ENCODE peak calls at places on chromosomes 4 and X, in five cellular contexts. J is ovary; P is CD8-positive, alpha-beta T cell; B is left lung; F is MM.1S. G is an unnamed sample.

GRCh38 chr4:54945838-54946237 is 179.6 kb downstream of the KDR start:
- DNase-seq in F (no peak), B (no peak), J (no peak), P (no peak), G (no peak)

GRCh38 chrX:150506486-150506885 is 61.9 kb upstream of the MTM1 start:
- DNase-seq in P (no peak), J (no peak), F (no peak), B (no peak), G (no peak)

GRCh38 chr4:37994569-37994968 is 34.4 kb downstream of the PTTG2 start:
- DNase-seq in P (no peak), B (no peak), F (peak), J (no peak), G (no peak)

GRCh38 chr4:54940996-54941395 is 184.4 kb downstream of the KDR start:
- DNase-seq in F (no peak), J (no peak), P (no peak), B (no peak), G (no peak)

GRCh38 chr4:141473952-141474351 is 162.4 kb upstream of the IL15 start:
- DNase-seq in F (no peak), B (no peak), P (no peak), J (no peak), G (no peak)

GRCh38 chrX:16712116-16712824 is at the start of gene CTPS2:
- DNase-seq in J (peak), F (peak), B (peak), P (peak), G (peak)

GRCh38 chr4:44766453-44766852 is 40.1 kb upstream of the GNPDA2 start:
- DNase-seq in F (no peak), P (no peak), B (no peak), J (no peak), G (no peak)

GRCh38 chr4:79788884-79789283 is 284.1 kb downstream of the ANTXR2 start:
- DNase-seq in F (no peak), B (no peak), P (no peak), J (no peak), G (no peak)

GRCh38 chrX:106168107-106168506 is at the start of gene PWWP3B:
- DNase-seq in J (peak), F (no peak), P (no peak), B (peak), G (peak)

GRCh38 chr4:187598246-187598645 is 397.3 kb upstream of the ZFP42 start:
- DNase-seq in B (no peak), J (no peak), P (no peak), F (no peak), G (no peak)

GRCh38 chr4:13481569-13481968 is 2.6 kb downstream of the RAB28 start:
- DNase-seq in B (no peak), P (no peak), F (no peak), J (no peak), G (peak)

GRCh38 chr4:67483868-67484602 is 61.3 kb downstream of the CENPC start:
- DNase-seq in P (no peak), J (no peak), B (no peak), F (no peak), G (no peak)

GRCh38 chr4:86640469-86640868 is 46.4 kb downstream of the PTPN13 start:
- DNase-seq in F (no peak), P (no peak), J (no peak), B (no peak), G (no peak)

GRCh38 chr4:184844742-184845141 is 19.0 kb upstream of the ACSL1 start:
- DNase-seq in J (no peak), P (no peak), B (no peak), F (no peak), G (no peak)

GRCh38 chr4:112910109-112910736 is 139.2 kb upstream of the ANK2 start:
- DNase-seq in F (no peak), J (no peak), B (no peak), P (no peak), G (peak)

GRCh38 chr4:78542373-78542772 is 9.2 kb upstream of the ANXA3 start:
- DNase-seq in F (no peak), P (no peak), J (no peak), B (no peak), G (no peak)

GRCh38 chr4:156476359-156476758 is 495.2 kb downstream of the PDGFC start:
- DNase-seq in B (no peak), F (no peak), J (no peak), P (no peak), G (peak)

GRCh38 chr4:165364452-165365080 is 14.2 kb upstream of the CPE start:
- DNase-seq in P (no peak), B (no peak), J (no peak), F (no peak), G (no peak)

GRCh38 chr4:150381671-150382427 is 200.1 kb upstream of the MAB21L2 start:
- DNase-seq in P (no peak), J (no peak), F (no peak), B (no peak), G (no peak)

GRCh38 chr4:86032476-86033022 is 327.3 kb downstream of the MAPK10 start:
- DNase-seq in P (no peak), F (no peak), B (no peak), J (no peak), G (no peak)

GRCh38 chr4:158802914-158803313 is 34.1 kb downstream of the FNIP2 start:
- DNase-seq in B (no peak), F (no peak), P (no peak), J (no peak), G (no peak)

GRCh38 chr4:26196567-26196966 is 124.2 kb upstream of the RBPJ start:
- DNase-seq in B (no peak), F (no peak), J (no peak), P (no peak), G (peak)

GRCh38 chrX:1181131-1181530 is 31.3 kb downstream of the CRLF2 start:
- DNase-seq in P (no peak), B (no peak), F (no peak), J (no peak), G (no peak)

GRCh38 chr4:68372588-68372987 is 22.7 kb upstream of the YTHDC1 start:
- DNase-seq in P (no peak), F (no peak), B (no peak), J (no peak), G (no peak)

GRCh38 chr4:163111588-163111987 is 55.1 kb downstream of the NAF1 start:
- DNase-seq in J (no peak), P (no peak), F (no peak), B (no peak), G (no peak)

GRCh38 chr4:40886931-40887330 is 137.2 kb downstream of the NSUN7 start:
- DNase-seq in F (no peak), J (no peak), P (no peak), B (no peak), G (no peak)
- H3K27ac ChIP-seq in F (no peak), J (no peak), P (no peak), B (no peak), G (no peak)

DNA sequence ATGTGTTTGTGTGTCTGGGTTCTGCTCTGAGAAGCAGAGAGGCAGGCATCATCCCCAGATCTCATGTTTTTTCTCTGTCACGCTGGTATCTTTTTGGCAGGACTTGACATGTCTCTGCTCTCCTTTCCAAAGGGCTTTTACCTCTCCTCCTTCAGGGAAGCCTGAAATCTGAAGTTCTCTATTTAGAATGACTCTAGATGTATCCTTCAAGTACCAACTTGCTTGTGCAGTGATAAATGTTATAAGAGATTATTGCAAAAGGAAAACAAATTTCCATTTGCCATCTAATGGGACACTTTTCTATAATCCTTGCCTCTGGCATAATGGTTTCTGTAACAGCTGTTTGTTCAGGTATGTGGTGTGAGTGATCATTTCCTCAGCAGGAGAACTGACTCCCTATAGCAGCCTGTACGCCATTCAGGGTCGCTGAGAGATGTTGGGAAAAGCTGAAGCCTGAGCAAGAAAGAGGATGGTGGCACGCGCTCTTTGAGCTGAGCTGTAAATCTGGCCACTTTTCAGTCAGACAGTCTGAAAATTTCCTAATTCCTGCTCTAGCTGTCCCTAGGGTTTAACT is 72.5 kb downstream of the CNGA2 start:
- DNase-seq in B (no peak), F (no peak), J (no peak), P (no peak), G (no peak)
- H3K27ac ChIP-seq in B (no peak), F (no peak), J (no peak), P (no peak), G (no peak)

GRCh38 chrX:132023896-132024386 is 839 bp downstream of the STK26 start:
- DNase-seq in J (peak), P (peak), B (peak), F (peak), G (peak)
- H3K27ac ChIP-seq in J (peak), P (peak), B (peak), F (peak), G (peak)

GRCh38 chr4:161248880-161249279 is 914.9 kb downstream of the FSTL5 start:
- DNase-seq in F (no peak), B (no peak), J (no peak), P (no peak), G (no peak)

GRCh38 chr4:161249779-161250440 is 913.9 kb downstream of the FSTL5 start:
- DNase-seq in P (no peak), B (no peak), J (no peak), F (no peak), G (peak)

GRCh38 chr4:161252520-161253141 is 911.2 kb downstream of the FSTL5 start:
- DNase-seq in P (no peak), B (no peak), F (peak), J (no peak), G (peak)

DNA sequence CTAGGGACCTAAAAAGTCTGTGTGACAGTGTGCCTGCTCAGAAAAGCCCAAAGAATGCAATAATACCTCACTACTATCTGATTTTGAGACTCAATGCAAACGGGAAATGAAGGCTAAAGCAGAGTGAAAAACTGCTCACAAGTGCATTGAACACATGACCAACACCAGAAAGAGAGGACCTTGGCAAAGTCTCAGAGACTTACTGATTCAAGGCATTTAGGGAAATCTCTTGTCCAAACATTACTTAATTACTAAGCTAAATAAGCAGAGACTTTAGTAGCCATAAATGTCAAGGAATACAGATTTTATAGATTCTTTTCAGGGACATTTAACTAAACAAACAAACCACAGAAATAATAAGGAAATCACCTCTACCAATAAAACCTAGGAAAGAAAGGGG is 916.0 kb downstream of the FSTL5 start:
- DNase-seq in P (no peak), F (no peak), J (no peak), B (no peak), G (no peak)
- H3K27ac ChIP-seq in P (no peak), F (no peak), J (no peak), B (no peak), G (no peak)

DNA sequence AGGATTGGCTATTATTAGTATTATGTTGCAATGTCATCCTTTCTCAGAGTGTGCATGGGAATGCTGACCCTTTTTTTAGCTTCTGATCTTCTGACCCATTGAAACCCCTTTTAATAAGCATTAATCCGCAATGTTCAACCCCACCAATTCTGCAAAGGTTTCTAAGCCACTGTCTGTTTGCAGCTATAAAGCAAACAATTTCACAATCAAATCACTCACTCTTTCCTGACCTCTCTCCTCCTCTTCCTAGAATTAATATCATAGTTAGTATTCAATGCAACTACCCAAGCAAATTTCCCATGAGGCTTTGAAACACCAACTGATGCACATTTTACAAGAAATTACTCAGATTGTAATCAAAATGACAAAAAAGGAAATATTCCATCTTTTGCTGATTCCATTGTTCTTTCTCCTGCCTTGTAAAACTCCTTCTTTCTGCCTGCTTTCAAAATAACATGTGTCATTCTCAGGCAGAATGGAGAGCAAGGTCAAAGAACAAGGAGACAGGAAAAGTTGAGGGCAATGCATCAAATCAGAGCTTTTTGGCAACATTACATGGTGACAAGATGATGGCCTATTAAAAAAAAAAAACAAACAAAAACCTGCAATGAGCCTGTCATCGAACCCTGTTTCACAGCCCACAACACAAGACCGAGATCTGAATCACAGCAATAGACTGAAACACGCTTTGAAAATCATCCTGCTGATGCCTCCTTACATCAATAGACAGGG is 253.2 kb upstream of the AR start:
- DNase-seq in F (no peak), B (no peak), P (no peak), J (no peak), G (no peak)
- H3K27ac ChIP-seq in F (no peak), B (no peak), P (no peak), J (no peak), G (no peak)

GRCh38 chr4:76011700-76012387 is 4.5 kb upstream of the CXCL9 start:
- DNase-seq in J (no peak), F (no peak), B (no peak), P (no peak), G (peak)
- H3K27ac ChIP-seq in J (no peak), F (peak), B (peak), P (no peak), G (peak)

DNA sequence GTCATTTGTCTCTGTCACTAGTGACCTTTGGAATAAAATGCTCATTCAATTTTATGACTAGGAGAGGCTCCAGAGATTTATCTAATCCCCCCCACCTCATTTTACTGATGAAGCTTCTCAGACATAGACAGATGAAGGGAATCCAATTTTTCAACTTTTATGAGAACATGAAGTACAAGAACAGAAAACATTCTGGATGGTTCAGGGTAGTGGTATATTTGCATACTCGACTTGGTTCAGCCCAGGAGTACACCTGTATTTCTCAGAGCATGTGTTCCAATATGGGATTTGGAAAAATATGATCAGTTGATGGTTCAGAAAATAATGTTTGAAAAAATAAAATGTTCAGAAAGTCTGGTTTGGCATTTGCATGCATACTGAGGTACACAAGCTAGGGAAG is 131.4 kb upstream of the GALNT7 start:
- DNase-seq in B (no peak), J (no peak), F (no peak), P (no peak), G (no peak)
- H3K27ac ChIP-seq in B (no peak), J (no peak), F (no peak), P (no peak), G (no peak)

DNA sequence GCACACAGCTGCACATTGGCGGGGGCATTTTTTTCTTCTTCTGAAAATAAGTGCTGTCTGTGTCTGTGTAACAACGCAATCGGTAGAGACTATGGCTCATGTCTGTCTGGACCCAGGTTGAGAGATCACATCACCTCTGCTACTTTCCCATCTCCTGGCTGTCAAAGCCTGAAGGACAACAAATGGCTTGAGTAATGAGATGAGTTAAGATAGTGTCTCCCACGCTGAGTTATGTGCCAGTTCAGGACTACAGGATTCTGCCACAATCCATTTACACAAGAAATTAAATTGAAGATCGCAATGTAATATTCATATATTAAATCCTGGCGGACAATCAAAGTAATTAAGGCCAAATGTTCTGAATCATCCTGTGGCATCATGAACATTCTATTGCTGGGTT is 16.5 kb upstream of the ARHGAP36 start:
- DNase-seq in B (no peak), J (no peak), F (no peak), P (no peak), G (no peak)
- H3K27ac ChIP-seq in B (no peak), J (no peak), F (no peak), P (no peak), G (no peak)

GRCh38 chr4:7823416-7823824 is 116.2 kb downstream of the AFAP1 start:
- DNase-seq in F (no peak), P (no peak), B (no peak), J (peak), G (no peak)
- H3K27ac ChIP-seq in F (no peak), P (no peak), B (peak), J (peak), G (no peak)

G was measured in SJCRH30.